ENCODE peak calls at places on chromosomes 11 and 22, in four cellular contexts. A, V, D and T are unnamed samples.

GRCh38 chr22:46112405-46112804 is 37.9 kb upstream of the PPARA start:
- DNase-seq in V (no peak), A (no peak), D (no peak), T (no peak)

GRCh38 chr22:47781427-47782111 is 1019.1 kb downstream of the TBC1D22A start:
- DNase-seq in V (no peak), A (no peak), D (no peak), T (no peak)

GRCh38 chr11:43947003-43947500 is 4.6 kb downstream of the C11orf96 start:
- DNase-seq in D (no peak), A (no peak), V (peak), T (no peak)

GRCh38 chr11:35180311-35181233 is 41.6 kb downstream of the CD44 start:
- DNase-seq in A (no peak), D (peak), V (peak), T (no peak)

GRCh38 chr11:32892355-32893090 is at the start of gene QSER1:
- DNase-seq in D (peak), A (peak), V (peak), T (peak)

GRCh38 chr11:125303186-125303585 is 138.6 kb downstream of the PKNOX2 start:
- DNase-seq in V (no peak), A (no peak), D (no peak), T (no peak)

GRCh38 chr22:43256569-43257360 is 69.8 kb upstream of the TTLL12 start:
- DNase-seq in A (no peak), D (no peak), V (no peak), T (no peak)

GRCh38 chr22:23236440-23237139 is 56.3 kb downstream of the BCR start:
- DNase-seq in A (no peak), V (no peak), D (no peak), T (no peak)

GRCh38 chr11:36057372-36058045 is 113.6 kb downstream of the LDLRAD3 start:
- DNase-seq in A (no peak), D (peak), V (no peak), T (no peak)

GRCh38 chr11:127103586-127104388 is 103.2 kb upstream of the KIRREL3 start:
- DNase-seq in D (no peak), A (no peak), V (no peak), T (no peak)